ENCODE peak calls at places on chromosomes 7 and 10, in eight cellular contexts. B is HS-5; G is fibroblast of lung; J is iris pigment epithelial cell; N is GM10248; E is H1; H is non-pigmented ciliary epithelial cell; Y is stimulated activated CD4-positive, alpha-beta T cell treated with anti-CD3 and anti-CD28 coated beads, Interleukin-2, amount 100 ng/mL, for 24 hours. K is an unnamed sample.

GRCh38 chr7:132998763-132999162 is 83.1 kb downstream of the CHCHD3 start:
- DNase-seq in B (no peak), G (peak), J (no peak), N (no peak), E (no peak), H (no peak), Y (no peak), K (no peak)

GRCh38 chr7:51577390-51577789 is 260.8 kb upstream of the COBL start:
- DNase-seq in B (no peak), G (no peak), J (no peak), N (no peak), E (no peak), H (no peak), Y (no peak), K (no peak)

GRCh38 chr7:16416289-16417282 is 4.8 kb downstream of the CRPPA start:
- DNase-seq in B (no peak), G (peak), J (peak), N (no peak), E (no peak), H (peak), Y (no peak), K (no peak)

GRCh38 chr10:5788969-5789368 is 24.3 kb downstream of the GDI2 start:
- DNase-seq in B (no peak), G (no peak), J (no peak), N (no peak), E (no peak), H (no peak), Y (no peak), K (no peak)

GRCh38 chr10:31158000-31158658 is 126.5 kb upstream of the ZNF438 start:
- DNase-seq in B (no peak), G (peak), J (peak), N (no peak), E (no peak), H (no peak), Y (no peak), K (no peak)

GRCh38 chr7:46747222-46747621 is 826.1 kb upstream of the IGFBP3 start:
- DNase-seq in B (no peak), G (no peak), J (no peak), N (no peak), E (no peak), H (no peak), Y (no peak), K (no peak)

GRCh38 chr7:111292026-111292430 is 201.1 kb downstream of the LRRN3 start:
- DNase-seq in B (no peak), G (no peak), J (peak), N (no peak), E (no peak), H (no peak), Y (no peak), K (no peak)

GRCh38 chr7:50266893-50267386 is 37.6 kb upstream of the IKZF1 start:
- DNase-seq in B (no peak), G (no peak), J (no peak), N (peak), E (no peak), H (no peak), Y (peak), K (no peak)

GRCh38 chr10:25363638-25364037 is 188.8 kb downstream of the GPR158 start:
- DNase-seq in B (no peak), G (no peak), J (no peak), N (no peak), E (no peak), H (no peak), Y (no peak), K (no peak)

GRCh38 chr10:69383485-69384089 is 33.1 kb downstream of the TACR2 start:
- DNase-seq in B (no peak), G (peak), J (peak), N (no peak), E (no peak), H (no peak), Y (no peak), K (no peak)

GRCh38 chr7:130065500-130066152 is 4.7 kb upstream of the KLHDC10 start:
- DNase-seq in B (no peak), G (no peak), J (no peak), N (no peak), E (no peak), H (no peak), Y (no peak), K (no peak)

GRCh38 chr7:75808106-75808505 is 5.5 kb downstream of the CCL24 start:
- DNase-seq in B (no peak), G (no peak), J (no peak), N (no peak), E (no peak), H (no peak), Y (no peak), K (no peak)